ENCODE peak calls at places on chromosomes 7 and 10, in ten cellular contexts. One of them, this sample, is unnamed.

GRCh38 chr7:127666602-127667001 is 14.6 kb downstream of the SND1 start:
- DNase-seq in CD8-positive, alpha-beta memory T cell: no peak
- DNase-seq in GM23248: peak; percentile 24
- DNase-seq in tibial nerve: no peak
- DNase-seq in trophoblast cell: no peak
- DNase-seq in brain microvascular endothelial cell: no peak
- DNase-seq in uterus: no peak
- DNase-seq in AG04450: no peak
- DNase-seq in sigmoid colon: no peak
- DNase-seq in left lung: no peak
- DNase-seq in this sample: no peak

GRCh38 chr10:99921948-99922347 is 87.8 kb downstream of the DNMBP start:
- DNase-seq in CD8-positive, alpha-beta memory T cell: no peak
- DNase-seq in GM23248: peak; percentile 40
- DNase-seq in tibial nerve: no peak
- DNase-seq in trophoblast cell: no peak
- DNase-seq in brain microvascular endothelial cell: no peak
- DNase-seq in uterus: no peak
- DNase-seq in AG04450: no peak
- DNase-seq in sigmoid colon: no peak
- DNase-seq in left lung: no peak
- DNase-seq in this sample: no peak

GRCh38 chr7:121328508-121329459 is at the start of gene WNT16:
- DNase-seq in CD8-positive, alpha-beta memory T cell: no peak
- DNase-seq in GM23248: peak; percentile 26
- DNase-seq in tibial nerve: no peak
- DNase-seq in trophoblast cell: peak; percentile 13
- DNase-seq in brain microvascular endothelial cell: no peak
- DNase-seq in uterus: no peak
- DNase-seq in AG04450: no peak
- DNase-seq in sigmoid colon: no peak
- DNase-seq in left lung: no peak
- DNase-seq in this sample: peak; percentile 30

GRCh38 chr10:42977032-42977416 is 99.8 kb upstream of the RET start:
- DNase-seq in CD8-positive, alpha-beta memory T cell: no peak
- DNase-seq in GM23248: no peak
- DNase-seq in tibial nerve: peak; percentile 4
- DNase-seq in trophoblast cell: no peak
- DNase-seq in brain microvascular endothelial cell: no peak
- DNase-seq in uterus: no peak
- DNase-seq in AG04450: no peak
- DNase-seq in sigmoid colon: peak; percentile 33
- DNase-seq in left lung: peak; percentile 19
- DNase-seq in this sample: no peak

GRCh38 chr10:88110355-88110754 is 246.9 kb downstream of the PTEN start:
- DNase-seq in CD8-positive, alpha-beta memory T cell: no peak
- DNase-seq in GM23248: peak; percentile 81
- DNase-seq in tibial nerve: no peak
- DNase-seq in trophoblast cell: peak; percentile 42
- DNase-seq in brain microvascular endothelial cell: peak; percentile 74
- DNase-seq in uterus: no peak
- DNase-seq in AG04450: no peak
- DNase-seq in sigmoid colon: no peak
- DNase-seq in left lung: no peak
- DNase-seq in this sample: no peak

GRCh38 chr7:47036909-47037308 is 545.0 kb downstream of the TNS3 start:
- DNase-seq in CD8-positive, alpha-beta memory T cell: no peak
- DNase-seq in GM23248: no peak
- DNase-seq in tibial nerve: no peak
- DNase-seq in trophoblast cell: no peak
- DNase-seq in brain microvascular endothelial cell: no peak
- DNase-seq in uterus: no peak
- DNase-seq in AG04450: no peak
- DNase-seq in sigmoid colon: no peak
- DNase-seq in left lung: no peak
- DNase-seq in this sample: no peak

GRCh38 chr7:6248581-6248980 is 23.8 kb downstream of the CYTH3 start:
- DNase-seq in CD8-positive, alpha-beta memory T cell: no peak
- DNase-seq in GM23248: peak; percentile 89
- DNase-seq in tibial nerve: no peak
- DNase-seq in trophoblast cell: peak; percentile 42
- DNase-seq in brain microvascular endothelial cell: peak; percentile 84
- DNase-seq in uterus: no peak
- DNase-seq in AG04450: peak; percentile 50
- DNase-seq in sigmoid colon: no peak
- DNase-seq in left lung: no peak
- DNase-seq in this sample: no peak

GRCh38 chr7:92809397-92810241 is 26.8 kb downstream of the CDK6 start:
- DNase-seq in CD8-positive, alpha-beta memory T cell: peak; percentile 44
- DNase-seq in GM23248: peak; percentile 95
- DNase-seq in tibial nerve: no peak
- DNase-seq in trophoblast cell: peak; percentile 27
- DNase-seq in brain microvascular endothelial cell: peak; percentile 95
- DNase-seq in uterus: peak; percentile 58
- DNase-seq in AG04450: peak; percentile 87
- DNase-seq in sigmoid colon: peak; percentile 79
- DNase-seq in left lung: peak; percentile 56
- DNase-seq in this sample: no peak

GRCh38 chr10:90920986-90921643 is at the start of gene ANKRD1:
- DNase-seq in CD8-positive, alpha-beta memory T cell: no peak
- DNase-seq in GM23248: peak; percentile 74
- DNase-seq in tibial nerve: no peak
- DNase-seq in trophoblast cell: peak; percentile 98
- DNase-seq in brain microvascular endothelial cell: peak; percentile 95
- DNase-seq in uterus: no peak
- DNase-seq in AG04450: peak; percentile 50
- DNase-seq in sigmoid colon: no peak
- DNase-seq in left lung: no peak
- DNase-seq in this sample: no peak

GRCh38 chr10:24407928-24408327 is 199.0 kb downstream of the KIAA1217 start:
- DNase-seq in CD8-positive, alpha-beta memory T cell: no peak
- DNase-seq in GM23248: no peak
- DNase-seq in tibial nerve: no peak
- DNase-seq in trophoblast cell: no peak
- DNase-seq in brain microvascular endothelial cell: no peak
- DNase-seq in uterus: no peak
- DNase-seq in AG04450: no peak
- DNase-seq in sigmoid colon: no peak
- DNase-seq in left lung: no peak
- DNase-seq in this sample: no peak

GRCh38 chr7:5872326-5872725 is 8.3 kb upstream of the OCM start:
- DNase-seq in CD8-positive, alpha-beta memory T cell: no peak
- DNase-seq in GM23248: no peak
- DNase-seq in tibial nerve: no peak
- DNase-seq in trophoblast cell: no peak
- DNase-seq in brain microvascular endothelial cell: no peak
- DNase-seq in uterus: no peak
- DNase-seq in AG04450: no peak
- DNase-seq in sigmoid colon: no peak
- DNase-seq in left lung: no peak
- DNase-seq in this sample: no peak

GRCh38 chr10:4812952-4813351 is 13.1 kb upstream of the AKR1E2 start:
- DNase-seq in CD8-positive, alpha-beta memory T cell: no peak
- DNase-seq in GM23248: peak; percentile 89
- DNase-seq in tibial nerve: no peak
- DNase-seq in trophoblast cell: peak; percentile 45
- DNase-seq in brain microvascular endothelial cell: peak; percentile 88
- DNase-seq in uterus: peak; percentile 40
- DNase-seq in AG04450: peak; percentile 82
- DNase-seq in sigmoid colon: no peak
- DNase-seq in left lung: no peak
- DNase-seq in this sample: no peak

GRCh38 chr10:16626697-16627096 is 105.0 kb upstream of the C1QL3 start:
- DNase-seq in CD8-positive, alpha-beta memory T cell: no peak
- DNase-seq in GM23248: no peak
- DNase-seq in tibial nerve: no peak
- DNase-seq in trophoblast cell: no peak
- DNase-seq in brain microvascular endothelial cell: no peak
- DNase-seq in uterus: no peak
- DNase-seq in AG04450: no peak
- DNase-seq in sigmoid colon: no peak
- DNase-seq in left lung: no peak
- DNase-seq in this sample: no peak

GRCh38 chr7:38584443-38585210 is 46.5 kb downstream of the AMPH start:
- DNase-seq in CD8-positive, alpha-beta memory T cell: no peak
- DNase-seq in GM23248: peak; percentile 87
- DNase-seq in tibial nerve: no peak
- DNase-seq in trophoblast cell: peak; percentile 31
- DNase-seq in brain microvascular endothelial cell: peak; percentile 67
- DNase-seq in uterus: no peak
- DNase-seq in AG04450: peak; percentile 7
- DNase-seq in sigmoid colon: no peak
- DNase-seq in left lung: no peak
- DNase-seq in this sample: no peak

GRCh38 chr10:126302195-126302594 is 86.1 kb downstream of the ADAM12 start:
- DNase-seq in CD8-positive, alpha-beta memory T cell: no peak
- DNase-seq in GM23248: no peak
- DNase-seq in tibial nerve: no peak
- DNase-seq in trophoblast cell: no peak
- DNase-seq in brain microvascular endothelial cell: no peak
- DNase-seq in uterus: no peak
- DNase-seq in AG04450: no peak
- DNase-seq in sigmoid colon: no peak
- DNase-seq in left lung: no peak
- DNase-seq in this sample: no peak

GRCh38 chr10:31320598-31321211 is 1.7 kb downstream of the ZEB1 start:
- DNase-seq in CD8-positive, alpha-beta memory T cell: peak; percentile 6
- DNase-seq in GM23248: peak; percentile 67
- DNase-seq in tibial nerve: peak; percentile 32
- DNase-seq in trophoblast cell: no peak
- DNase-seq in brain microvascular endothelial cell: peak; percentile 17
- DNase-seq in uterus: peak; percentile 64
- DNase-seq in AG04450: no peak
- DNase-seq in sigmoid colon: peak; percentile 85
- DNase-seq in left lung: peak; percentile 34
- DNase-seq in this sample: no peak

GRCh38 chr7:32053204-32053603 is 17.0 kb downstream of the PDE1C start:
- DNase-seq in CD8-positive, alpha-beta memory T cell: no peak
- DNase-seq in GM23248: no peak
- DNase-seq in tibial nerve: no peak
- DNase-seq in trophoblast cell: no peak
- DNase-seq in brain microvascular endothelial cell: no peak
- DNase-seq in uterus: no peak
- DNase-seq in AG04450: no peak
- DNase-seq in sigmoid colon: no peak
- DNase-seq in left lung: no peak
- DNase-seq in this sample: no peak

GRCh38 chr10:9382199-9382598 is 1327.7 kb downstream of the GATA3 start:
- DNase-seq in CD8-positive, alpha-beta memory T cell: no peak
- DNase-seq in GM23248: no peak
- DNase-seq in tibial nerve: no peak
- DNase-seq in trophoblast cell: no peak
- DNase-seq in brain microvascular endothelial cell: no peak
- DNase-seq in uterus: no peak
- DNase-seq in AG04450: no peak
- DNase-seq in sigmoid colon: no peak
- DNase-seq in left lung: no peak
- DNase-seq in this sample: no peak

GRCh38 chr7:6479067-6479466 is 31.3 kb upstream of the DAGLB start:
- DNase-seq in CD8-positive, alpha-beta memory T cell: no peak
- DNase-seq in GM23248: no peak
- DNase-seq in tibial nerve: no peak
- DNase-seq in trophoblast cell: no peak
- DNase-seq in brain microvascular endothelial cell: no peak
- DNase-seq in uterus: no peak
- DNase-seq in AG04450: no peak
- DNase-seq in sigmoid colon: no peak
- DNase-seq in left lung: no peak
- DNase-seq in this sample: no peak

GRCh38 chr10:48446785-48447184 is 140.3 kb downstream of the MAPK8 start:
- DNase-seq in CD8-positive, alpha-beta memory T cell: no peak
- DNase-seq in GM23248: no peak
- DNase-seq in tibial nerve: no peak
- DNase-seq in trophoblast cell: no peak
- DNase-seq in brain microvascular endothelial cell: no peak
- DNase-seq in uterus: no peak
- DNase-seq in AG04450: no peak
- DNase-seq in sigmoid colon: no peak
- DNase-seq in left lung: no peak
- DNase-seq in this sample: no peak
- H3K27ac ChIP-seq in CD8-positive, alpha-beta memory T cell: no peak overlapping the region
- H3K27ac ChIP-seq in GM23248: no peak overlapping the region
- H3K27ac ChIP-seq in tibial nerve: no peak overlapping the region
- H3K27ac ChIP-seq in trophoblast cell: no peak overlapping the region
- H3K27ac ChIP-seq in brain microvascular endothelial cell: no peak overlapping the region
- H3K27ac ChIP-seq in uterus: no peak overlapping the region
- H3K27ac ChIP-seq in AG04450: no peak overlapping the region
- H3K27ac ChIP-seq in sigmoid colon: no peak overlapping the region
- H3K27ac ChIP-seq in left lung: no peak overlapping the region
- H3K27ac ChIP-seq in this sample: no peak overlapping the region

GRCh38 chr7:104963991-104964385 is 50.0 kb upstream of the KMT2E start:
- DNase-seq in CD8-positive, alpha-beta memory T cell: no peak
- DNase-seq in GM23248: peak; percentile 42
- DNase-seq in tibial nerve: no peak
- DNase-seq in trophoblast cell: no peak
- DNase-seq in brain microvascular endothelial cell: peak; percentile 74
- DNase-seq in uterus: no peak
- DNase-seq in AG04450: peak; percentile 86
- DNase-seq in sigmoid colon: no peak
- DNase-seq in left lung: no peak
- DNase-seq in this sample: no peak
- H3K27ac ChIP-seq in CD8-positive, alpha-beta memory T cell: no peak overlapping the region
- H3K27ac ChIP-seq in GM23248: no peak overlapping the region
- H3K27ac ChIP-seq in tibial nerve: peak overlapping the region; percentile 31
- H3K27ac ChIP-seq in trophoblast cell: no peak overlapping the region
- H3K27ac ChIP-seq in brain microvascular endothelial cell: no peak overlapping the region
- H3K27ac ChIP-seq in uterus: peak overlapping the region; percentile 15
- H3K27ac ChIP-seq in AG04450: peak overlapping the region; percentile 78
- H3K27ac ChIP-seq in sigmoid colon: peak overlapping the region; percentile 62
- H3K27ac ChIP-seq in left lung: no peak overlapping the region
- H3K27ac ChIP-seq in this sample: no peak overlapping the region

DNA sequence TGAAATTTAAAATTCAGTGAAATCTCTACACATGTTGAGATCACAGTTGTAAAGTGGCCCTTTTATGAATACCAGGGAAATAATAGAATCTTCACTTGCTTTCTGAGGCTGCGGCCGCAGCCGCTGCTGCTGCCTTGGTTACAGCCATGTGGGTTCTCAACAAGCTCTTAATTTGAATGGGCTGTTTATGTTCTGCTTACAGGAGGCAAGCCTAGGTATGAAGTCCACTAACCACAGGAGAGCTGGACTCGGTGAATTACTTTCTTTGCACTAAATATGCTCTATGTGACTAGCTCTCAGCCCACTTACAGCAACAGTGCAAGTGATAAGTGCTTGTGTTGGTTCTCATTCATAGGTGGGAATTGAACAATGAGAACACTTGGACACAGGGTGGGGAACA is 410.8 kb downstream of the SFMBT2 start:
- DNase-seq in CD8-positive, alpha-beta memory T cell: no peak
- DNase-seq in GM23248: no peak
- DNase-seq in tibial nerve: no peak
- DNase-seq in trophoblast cell: no peak
- DNase-seq in brain microvascular endothelial cell: no peak
- DNase-seq in uterus: no peak
- DNase-seq in AG04450: no peak
- DNase-seq in sigmoid colon: no peak
- DNase-seq in left lung: no peak
- DNase-seq in this sample: no peak
- H3K27ac ChIP-seq in CD8-positive, alpha-beta memory T cell: no peak overlapping the region
- H3K27ac ChIP-seq in GM23248: no peak overlapping the region
- H3K27ac ChIP-seq in tibial nerve: no peak overlapping the region
- H3K27ac ChIP-seq in trophoblast cell: no peak overlapping the region
- H3K27ac ChIP-seq in brain microvascular endothelial cell: no peak overlapping the region
- H3K27ac ChIP-seq in uterus: no peak overlapping the region
- H3K27ac ChIP-seq in AG04450: no peak overlapping the region
- H3K27ac ChIP-seq in sigmoid colon: no peak overlapping the region
- H3K27ac ChIP-seq in left lung: no peak overlapping the region
- H3K27ac ChIP-seq in this sample: peak overlapping the region; percentile 96

GRCh38 chr7:44086627-44087026 is 4.3 kb upstream of the POLM start:
- DNase-seq in CD8-positive, alpha-beta memory T cell: no peak
- DNase-seq in GM23248: no peak
- DNase-seq in tibial nerve: no peak
- DNase-seq in trophoblast cell: no peak
- DNase-seq in brain microvascular endothelial cell: no peak
- DNase-seq in uterus: no peak
- DNase-seq in AG04450: no peak
- DNase-seq in sigmoid colon: no peak
- DNase-seq in left lung: no peak
- DNase-seq in this sample: no peak
- H3K27ac ChIP-seq in CD8-positive, alpha-beta memory T cell: no peak overlapping the region
- H3K27ac ChIP-seq in GM23248: peak overlapping the region; percentile 99
- H3K27ac ChIP-seq in tibial nerve: peak overlapping the region; percentile 38
- H3K27ac ChIP-seq in trophoblast cell: no peak overlapping the region
- H3K27ac ChIP-seq in brain microvascular endothelial cell: no peak overlapping the region
- H3K27ac ChIP-seq in uterus: peak overlapping the region; percentile 83
- H3K27ac ChIP-seq in AG04450: no peak overlapping the region
- H3K27ac ChIP-seq in sigmoid colon: peak overlapping the region; percentile 91
- H3K27ac ChIP-seq in left lung: no peak overlapping the region
- H3K27ac ChIP-seq in this sample: no peak overlapping the region